ENCODE peak calls at places on chromosome 1, in five cellular contexts. O, Z, M, Q and A are unnamed samples.
A peak's percentile ranks its signal among the peaks of the same experiment; 100 is the strongest.

GRCh38 chr1:30982937-30983336 is 74.4 kb upstream of the SDC3 start:
- DNase-seq in Q (no peak), M (no peak), Z (no peak), O (no peak), A (peak; percentile 25)

GRCh38 chr1:78465143-78465542 is 25.6 kb upstream of the PTGFR start:
- DNase-seq in Z (no peak), O (no peak), Q (no peak), M (no peak), A (no peak)

GRCh38 chr1:241499910-241500309 is 19.6 kb downstream of the FH start:
- DNase-seq in Z (no peak), M (no peak), Q (no peak), O (peak; percentile 28), A (peak; percentile 23)

GRCh38 chr1:180131510-180131909 is 23.2 kb upstream of the QSOX1 start:
- DNase-seq in O (no peak), Z (no peak), Q (no peak), M (no peak), A (peak; percentile 56)

GRCh38 chr1:215143497-215143896 is 61.0 kb downstream of the KCNK2 start:
- DNase-seq in Z (no peak), M (no peak), Q (no peak), O (peak; percentile 0), A (no peak)

GRCh38 chr1:6126028-6126427 is 54.1 kb downstream of the CHD5 start:
- DNase-seq in Z (peak; percentile 2), M (no peak), Q (no peak), O (no peak), A (no peak)

GRCh38 chr1:22808846-22809501 is 98.3 kb downstream of the EPHB2 start:
- DNase-seq in Z (peak; percentile 66), Q (no peak), M (peak; percentile 72), O (peak; percentile 39), A (peak; percentile 38)

GRCh38 chr1:184502154-184502553 is 115.3 kb downstream of the C1orf21 start:
- DNase-seq in M (no peak), Z (no peak), O (no peak), Q (no peak), A (no peak)

GRCh38 chr1:81681570-81681969 is 119.2 kb upstream of the ADGRL2 start:
- DNase-seq in Q (no peak), O (no peak), Z (no peak), M (no peak), A (no peak)

GRCh38 chr1:150464422-150464826 is 22.8 kb upstream of the TARS2 start:
- DNase-seq in Z (peak; percentile 29), Q (peak; percentile 65), M (no peak), O (peak; percentile 75), A (peak; percentile 18)

GRCh38 chr1:2587071-2587859 is 688 bp downstream of the PRXL2B start:
- DNase-seq in Z (peak; percentile 14), O (peak; percentile 51), M (no peak), Q (no peak), A (no peak)

DNA sequence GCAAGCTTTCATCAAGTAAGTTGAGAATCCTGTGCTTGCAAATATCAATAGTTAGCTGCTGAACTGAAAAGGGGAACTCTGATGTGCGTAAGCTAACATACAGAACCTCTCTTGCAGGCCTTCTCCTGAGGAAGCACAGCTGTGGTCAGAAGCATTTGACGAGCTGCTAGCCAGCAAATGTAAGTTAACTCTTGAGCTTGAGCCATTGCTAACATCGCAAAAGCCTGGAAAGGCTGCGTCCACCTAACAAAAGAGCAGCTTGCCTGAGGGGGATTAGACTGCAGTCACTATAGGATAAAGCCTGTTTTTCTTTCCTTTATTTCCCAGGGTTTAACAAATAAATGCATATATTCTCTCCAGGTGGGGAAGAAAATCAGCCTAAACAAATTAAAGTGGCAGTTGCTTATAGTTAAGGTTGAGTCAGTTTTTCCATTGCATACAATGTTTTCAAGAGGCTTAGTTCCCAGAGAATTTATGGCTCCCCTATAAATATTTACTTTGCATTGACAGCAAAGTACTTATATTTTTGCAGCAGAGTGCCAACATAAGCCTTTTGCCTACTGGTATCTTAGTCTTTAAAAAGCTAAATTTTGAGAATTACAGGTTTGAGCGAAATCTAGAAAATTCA is 1.5 kb downstream of the RGS2 start:
- DNase-seq in M (no peak), O (no peak), Q (peak; percentile 7), Z (no peak), A (no peak)
- TF ChIP-seq CTCF in M (no peak), O (no peak), Q (no peak), Z (no peak), A (no peak)

GRCh38 chr1:236137285-236137852 is 5.0 kb upstream of the GPR137B start:
- DNase-seq in Z (no peak), M (no peak), O (no peak), Q (no peak), A (no peak)
- TF ChIP-seq CTCF in Z (no peak), M (no peak), O (no peak), Q (no peak), A (no peak)

GRCh38 chr1:218683224-218683623 is 338.1 kb downstream of the TGFB2 start:
- DNase-seq in Z (no peak), M (no peak), Q (no peak), O (no peak), A (no peak)
- TF ChIP-seq CTCF in Z (no peak), M (peak; percentile 8), Q (no peak), O (no peak), A (no peak)

DNA sequence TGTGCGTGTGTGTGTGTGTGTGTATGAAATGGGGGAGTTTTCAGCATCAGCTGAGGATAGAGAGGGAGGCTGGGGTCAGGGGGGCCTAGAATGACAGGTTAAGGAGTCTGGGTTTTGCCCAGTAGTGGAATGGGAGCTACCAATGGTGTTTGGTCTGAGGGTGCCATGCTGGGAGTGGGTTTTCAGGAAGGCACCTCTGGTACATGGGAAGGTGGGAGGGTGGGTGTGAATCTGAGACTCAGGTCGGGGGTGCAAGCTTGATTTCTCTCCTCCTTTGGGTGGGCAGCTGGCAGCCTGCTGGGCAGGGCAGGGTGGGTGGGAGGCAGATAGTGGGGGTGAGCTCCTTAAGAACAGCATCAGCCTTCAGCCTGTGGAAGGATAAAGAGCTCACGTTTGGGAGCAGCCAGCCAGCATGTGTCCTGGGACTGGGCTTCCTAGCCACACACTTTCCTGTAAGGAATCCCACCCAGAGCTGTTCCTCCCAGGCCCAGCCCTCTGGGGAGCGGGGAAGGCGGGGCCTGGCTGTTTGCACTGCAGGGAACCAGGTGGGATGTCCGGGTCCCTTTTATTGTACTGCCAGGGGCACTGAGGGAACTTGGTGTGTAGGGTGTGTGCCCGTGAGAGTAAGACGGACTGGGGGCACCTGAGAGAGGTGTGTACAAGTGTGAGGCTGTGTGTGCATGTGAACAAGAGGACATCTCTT is 152.8 kb downstream of the FOXD2 start:
- DNase-seq in Q (peak; percentile 40), Z (no peak), M (no peak), O (no peak), A (no peak)
- TF ChIP-seq CTCF in Q (no peak), Z (no peak), M (no peak), O (no peak), A (no peak)

GRCh38 chr1:74467786-74468377 is 44.5 kb downstream of the LRRC53 start:
- DNase-seq in Q (no peak), Z (no peak), O (peak; percentile 24), M (no peak), A (no peak)
- TF ChIP-seq CTCF in Q (no peak), Z (no peak), O (no peak), M (no peak), A (no peak)

GRCh38 chr1:17829579-17829978 is 74.4 kb downstream of the ACTL8 start:
- DNase-seq in Z (peak; percentile 57), Q (no peak), M (no peak), O (no peak), A (no peak)

GRCh38 chr1:17822741-17823426 is 67.8 kb downstream of the ACTL8 start:
- DNase-seq in O (no peak), Q (no peak), M (no peak), Z (no peak), A (no peak)

GRCh38 chr1:17828991-17829390 is 73.9 kb downstream of the ACTL8 start:
- DNase-seq in M (no peak), O (no peak), Z (no peak), Q (no peak), A (no peak)

GRCh38 chr1:17825273-17826164 is 70.4 kb downstream of the ACTL8 start:
- DNase-seq in Z (no peak), O (no peak), Q (no peak), M (no peak), A (no peak)

DNA sequence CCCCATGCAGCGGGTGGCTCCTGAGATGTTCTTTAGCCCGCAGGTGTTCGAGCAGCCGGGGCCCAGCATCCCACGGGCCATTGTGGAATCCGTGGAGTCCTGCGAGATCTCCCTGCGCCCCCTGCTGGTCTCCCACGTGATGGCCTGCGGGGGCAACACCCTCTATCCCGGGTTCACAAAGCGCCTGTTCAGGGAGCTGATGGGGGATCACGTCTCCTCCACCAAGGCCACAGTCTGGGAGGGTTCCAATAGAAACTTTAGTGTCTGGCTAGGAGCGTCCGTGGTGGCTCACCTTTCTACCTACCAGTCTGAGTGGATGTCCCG is 71.0 kb downstream of the ACTL8 start:
- DNase-seq in Z (peak; percentile 57), M (no peak), O (peak; percentile 60), Q (peak; percentile 84), A (no peak)
- TF ChIP-seq CTCF in Z (peak; percentile 67), M (peak; percentile 82), O (peak; percentile 85), Q (peak; percentile 69), A (peak; percentile 74)

GRCh38 chr1:156659672-156659993 is 17.6 kb downstream of the NES start:
- DNase-seq in M (no peak), Q (no peak), Z (no peak), O (no peak), A (no peak)
- TF ChIP-seq CTCF in M (no peak), Q (no peak), Z (no peak), O (no peak), A (no peak)

GRCh38 chr1:93734999-93735398 is 53.4 kb upstream of the BCAR3 start:
- DNase-seq in Z (no peak), Q (no peak), O (no peak), M (no peak), A (no peak)
- TF ChIP-seq CTCF in Z (no peak), Q (no peak), O (peak; percentile 45), M (peak; percentile 43), A (peak; percentile 24)